ENCODE peak calls at places on chromosome 1, in four cellular contexts. One of them, this sample, is unnamed.

GRCh38 chr1:243508964-243509363 is 253.1 kb downstream of the SDCCAG8 start:
- DNase-seq in GM23248: no peak
- DNase-seq in GM10248: no peak
- DNase-seq in OCI-LY7: no peak
- DNase-seq in this sample: no peak

GRCh38 chr1:246110343-246111219 is 396.5 kb downstream of the SMYD3 start:
- DNase-seq in GM23248: peak; percentile 5
- DNase-seq in GM10248: no peak
- DNase-seq in OCI-LY7: no peak
- DNase-seq in this sample: no peak

GRCh38 chr1:56516539-56517252 is 62.7 kb downstream of the PLPP3 start:
- DNase-seq in GM23248: peak; percentile 82
- DNase-seq in GM10248: peak; percentile 44
- DNase-seq in OCI-LY7: peak; percentile 38
- DNase-seq in this sample: peak; percentile 90

GRCh38 chr1:101282314-101283087 is 45.7 kb downstream of the S1PR1 start:
- DNase-seq in GM23248: no peak
- DNase-seq in GM10248: no peak
- DNase-seq in OCI-LY7: no peak
- DNase-seq in this sample: no peak

GRCh38 chr1:201381130-201381529 is 3.6 kb upstream of the TNNT2 start:
- DNase-seq in GM23248: no peak
- DNase-seq in GM10248: no peak
- DNase-seq in OCI-LY7: no peak
- DNase-seq in this sample: no peak

GRCh38 chr1:7048395-7048794 is 263.1 kb downstream of the CAMTA1 start:
- DNase-seq in GM23248: no peak
- DNase-seq in GM10248: no peak
- DNase-seq in OCI-LY7: no peak
- DNase-seq in this sample: no peak

GRCh38 chr1:15412488-15412800 is 2.8 kb downstream of the EFHD2 start:
- DNase-seq in GM23248: no peak
- DNase-seq in GM10248: no peak
- DNase-seq in OCI-LY7: no peak
- DNase-seq in this sample: no peak

GRCh38 chr1:208243851-208244583 is at the start of gene PLXNA2:
- DNase-seq in GM23248: peak; percentile 83
- DNase-seq in GM10248: peak; percentile 57
- DNase-seq in OCI-LY7: peak; percentile 67
- DNase-seq in this sample: peak; percentile 76

GRCh38 chr1:161071886-161072371 is 2.2 kb upstream of the ARHGAP30 start:
- DNase-seq in GM23248: peak; percentile 79
- DNase-seq in GM10248: peak; percentile 80
- DNase-seq in OCI-LY7: peak; percentile 70
- DNase-seq in this sample: peak; percentile 78

GRCh38 chr1:198007687-198008627 is 90.8 kb downstream of the LHX9 start:
- DNase-seq in GM23248: peak; percentile 42
- DNase-seq in GM10248: no peak
- DNase-seq in OCI-LY7: no peak
- DNase-seq in this sample: no peak

GRCh38 chr1:242629396-242629795 is 104.9 kb upstream of the PLD5 start:
- DNase-seq in GM23248: no peak
- DNase-seq in GM10248: no peak
- DNase-seq in OCI-LY7: no peak
- DNase-seq in this sample: no peak

GRCh38 chr1:158203693-158204457 is 23.2 kb downstream of the CD1D start:
- DNase-seq in GM23248: peak; percentile 75
- DNase-seq in GM10248: peak; percentile 35
- DNase-seq in OCI-LY7: peak; percentile 75
- DNase-seq in this sample: peak; percentile 78

GRCh38 chr1:205324781-205325180 is 3.2 kb upstream of the NUAK2 start:
- DNase-seq in GM23248: peak; percentile 4
- DNase-seq in GM10248: no peak
- DNase-seq in OCI-LY7: no peak
- DNase-seq in this sample: no peak

GRCh38 chr1:62128765-62129164 is 65.9 kb upstream of the L1TD1 start:
- DNase-seq in GM23248: no peak
- DNase-seq in GM10248: no peak
- DNase-seq in OCI-LY7: no peak
- DNase-seq in this sample: no peak

GRCh38 chr1:171794085-171794484 is 12.6 kb downstream of the METTL13 start:
- DNase-seq in GM23248: peak; percentile 88
- DNase-seq in GM10248: no peak
- DNase-seq in OCI-LY7: no peak
- DNase-seq in this sample: no peak

GRCh38 chr1:6025269-6026094 is 20.2 kb upstream of the KCNAB2 start:
- DNase-seq in GM23248: peak; percentile 32
- DNase-seq in GM10248: no peak
- DNase-seq in OCI-LY7: no peak
- DNase-seq in this sample: no peak

GRCh38 chr1:54767526-54767925 is 3.2 kb upstream of the PARS2 start:
- DNase-seq in GM23248: no peak
- DNase-seq in GM10248: no peak
- DNase-seq in OCI-LY7: no peak
- DNase-seq in this sample: no peak

GRCh38 chr1:221394011-221394544 is 347.8 kb downstream of the DUSP10 start:
- DNase-seq in GM23248: peak; percentile 81
- DNase-seq in GM10248: no peak
- DNase-seq in OCI-LY7: no peak
- DNase-seq in this sample: no peak

GRCh38 chr1:177945943-177946650 is 23.8 kb downstream of the SEC16B start:
- DNase-seq in GM23248: peak; percentile 74
- DNase-seq in GM10248: peak; percentile 64
- DNase-seq in OCI-LY7: peak; percentile 58
- DNase-seq in this sample: peak; percentile 84

GRCh38 chr1:60283690-60284089 is 210.1 kb upstream of the C1orf87 start:
- DNase-seq in GM23248: peak; percentile 32
- DNase-seq in GM10248: no peak
- DNase-seq in OCI-LY7: no peak
- DNase-seq in this sample: no peak

GRCh38 chr1:235646463-235646862 is 3.1 kb downstream of the GNG4 start:
- DNase-seq in GM23248: no peak
- DNase-seq in GM10248: no peak
- DNase-seq in OCI-LY7: no peak
- DNase-seq in this sample: no peak

GRCh38 chr1:24374891-24375786 is 38.4 kb downstream of the STPG1 start:
- DNase-seq in GM23248: no peak
- DNase-seq in GM10248: no peak
- DNase-seq in OCI-LY7: no peak
- DNase-seq in this sample: no peak

GRCh38 chr1:15700510-15700909 is 16.4 kb downstream of the PLEKHM2 start:
- DNase-seq in GM23248: no peak
- DNase-seq in GM10248: no peak
- DNase-seq in OCI-LY7: no peak
- DNase-seq in this sample: no peak

GRCh38 chr1:115530407-115530806 is 111.4 kb upstream of the VANGL1 start:
- DNase-seq in GM23248: peak; percentile 88
- DNase-seq in GM10248: no peak
- DNase-seq in OCI-LY7: no peak
- DNase-seq in this sample: no peak

GRCh38 chr1:232697191-232697590 is 67.3 kb upstream of the SIPA1L2 start:
- DNase-seq in GM23248: no peak
- DNase-seq in GM10248: no peak
- DNase-seq in OCI-LY7: no peak
- DNase-seq in this sample: no peak

GRCh38 chr1:97832490-97832889 is 88.3 kb downstream of the DPYD start:
- DNase-seq in GM23248: no peak
- DNase-seq in GM10248: no peak
- DNase-seq in OCI-LY7: no peak
- DNase-seq in this sample: peak; percentile 84

GRCh38 chr1:94803517-94804441 is 16.4 kb upstream of the SLC44A3 start:
- DNase-seq in GM23248: no peak
- DNase-seq in GM10248: no peak
- DNase-seq in OCI-LY7: no peak
- DNase-seq in this sample: no peak

GRCh38 chr1:169048043-169048442 is 58.4 kb upstream of the ATP1B1 start:
- DNase-seq in GM23248: no peak
- DNase-seq in GM10248: no peak
- DNase-seq in OCI-LY7: no peak
- DNase-seq in this sample: no peak

GRCh38 chr1:174815036-174815435 is 184.7 kb upstream of the CACYBP start:
- DNase-seq in GM23248: peak; percentile 75
- DNase-seq in GM10248: no peak
- DNase-seq in OCI-LY7: peak; percentile 36
- DNase-seq in this sample: no peak